ENCODE peak calls at places on chromosomes 16 and 17, in nine cellular contexts. O, T, B, E, X, K, A, F and R are unnamed samples.

GRCh38 chr16:64596196-64596595 is 525.7 kb downstream of the CDH11 start:
- DNase-seq in O (no peak), T (no peak), B (no peak), E (no peak), X (no peak), K (no peak), A (no peak), F (no peak), R (no peak)

GRCh38 chr17:57875109-57876022 is 25.5 kb upstream of the MRPS23 start:
- DNase-seq in O (peak), T (peak), B (no peak), E (no peak), X (no peak), K (peak), A (peak), F (peak), R (peak)

GRCh38 chr17:27284811-27285415 is 9.0 kb upstream of the WSB1 start:
- DNase-seq in O (no peak), T (no peak), B (no peak), E (no peak), X (no peak), K (no peak), A (no peak), F (no peak), R (no peak)

GRCh38 chr17:43213545-43213944 is 1.9 kb downstream of the TMEM106A start:
- DNase-seq in O (no peak), T (peak), B (no peak), E (no peak), X (no peak), K (no peak), A (no peak), F (no peak), R (no peak)

GRCh38 chr16:53175118-53175517 is 120.3 kb downstream of the CHD9 start:
- DNase-seq in O (no peak), T (no peak), B (no peak), E (no peak), X (no peak), K (no peak), A (no peak), F (no peak), R (no peak)

GRCh38 chr16:85461814-85462404 is 151.2 kb upstream of the GSE1 start:
- DNase-seq in O (peak), T (peak), B (no peak), E (no peak), X (no peak), K (no peak), A (no peak), F (no peak), R (no peak)

GRCh38 chr16:72818286-72818845 is 229.6 kb downstream of the ZFHX3 start:
- DNase-seq in O (no peak), T (no peak), B (no peak), E (no peak), X (no peak), K (no peak), A (no peak), F (no peak), R (no peak)

GRCh38 chr16:285146-286055 is 2.4 kb downstream of the PDIA2 start:
- DNase-seq in O (no peak), T (no peak), B (no peak), E (no peak), X (no peak), K (peak), A (no peak), F (no peak), R (no peak)

GRCh38 chr17:34300652-34301390 is 15.3 kb downstream of the CCL11 start:
- DNase-seq in O (no peak), T (peak), B (no peak), E (no peak), X (no peak), K (peak), A (no peak), F (no peak), R (no peak)

GRCh38 chr17:42676424-42677011 is at the start of gene PLEKHH3:
- DNase-seq in O (no peak), T (no peak), B (no peak), E (no peak), X (no peak), K (no peak), A (no peak), F (no peak), R (no peak)

GRCh38 chr16:77905356-77905920 is 116.9 kb upstream of the CLEC3A start:
- DNase-seq in O (no peak), T (no peak), B (no peak), E (no peak), X (no peak), K (peak), A (no peak), F (no peak), R (no peak)

GRCh38 chr16:3780570-3780969 is 63.2 kb upstream of the TRAP1 start:
- DNase-seq in O (no peak), T (no peak), B (no peak), E (no peak), X (no peak), K (peak), A (no peak), F (no peak), R (no peak)

GRCh38 chr16:824194-824593 is 23.7 kb upstream of the GNG13 start:
- DNase-seq in O (no peak), T (no peak), B (no peak), E (no peak), X (no peak), K (no peak), A (no peak), F (no peak), R (no peak)

GRCh38 chr16:67326472-67327309 is at the start of the genes KCTD19 and LRRC36:
- DNase-seq in O (peak), T (peak), B (no peak), E (peak), X (peak), K (peak), A (no peak), F (peak), R (no peak)